ENCODE peak calls at places on chromosomes 11 and 22, in four cellular contexts. R, I, K and X are unnamed samples.

GRCh38 chr11:113141010-113141409 is 173.4 kb upstream of the TTC12 start:
- DNase-seq in R (no peak), I (no peak), K (no peak), X (no peak)

GRCh38 chr11:59171508-59172322 is at the start of gene DTX4:
- DNase-seq in R (peak), I (peak), K (peak), X (peak)

GRCh38 chr11:71381781-71382505 is 66.2 kb downstream of the DHCR7 start:
- DNase-seq in R (no peak), I (no peak), K (no peak), X (no peak)

GRCh38 chr11:78683774-78684173 is 109.1 kb upstream of the NARS2 start:
- DNase-seq in R (no peak), I (no peak), K (no peak), X (no peak)

GRCh38 chr11:114232400-114233070 is 63.7 kb upstream of the NNMT start:
- DNase-seq in R (peak), I (no peak), K (no peak), X (no peak)

GRCh38 chr11:34002420-34002819 is 49.1 kb upstream of the CAPRIN1 start:
- DNase-seq in R (peak), I (no peak), K (no peak), X (no peak)

GRCh38 chr22:25987948-25988347 is 181.3 kb upstream of the SEZ6L start:
- DNase-seq in R (no peak), I (no peak), K (no peak), X (no peak)

GRCh38 chr11:86491048-86491447 is 116.4 kb downstream of the CCDC81 start:
- DNase-seq in R (no peak), I (no peak), K (no peak), X (no peak)

GRCh38 chr11:65382036-65382803 is at the start of gene SLC25A45:
- DNase-seq in R (peak), I (peak), K (peak), X (peak)

GRCh38 chr11:70742553-70743291 is 344.4 kb downstream of the CTTN start:
- DNase-seq in R (no peak), I (no peak), K (no peak), X (no peak)

GRCh38 chr11:57358543-57358961 is 20.4 kb downstream of the P2RX3 start:
- DNase-seq in R (peak), I (peak), K (peak), X (no peak)

GRCh38 chr11:115194798-115195101 is 309.5 kb downstream of the CADM1 start:
- DNase-seq in R (no peak), I (no peak), K (no peak), X (no peak)

GRCh38 chr22:36077261-36077660 is 48.6 kb upstream of the RBFOX2 start:
- DNase-seq in R (peak), I (peak), K (no peak), X (no peak)

GRCh38 chr11:24587655-24588054 is 90.8 kb downstream of the LUZP2 start:
- DNase-seq in R (no peak), I (peak), K (no peak), X (no peak)

GRCh38 chr22:22019659-22020424 is 37.3 kb upstream of the TOP3B start:
- DNase-seq in R (no peak), I (no peak), K (no peak), X (no peak)

GRCh38 chr11:85783758-85784157 is 27.2 kb downstream of the SYTL2 start:
- DNase-seq in R (no peak), I (no peak), K (no peak), X (no peak)

GRCh38 chr11:99865951-99866350 is 821.1 kb upstream of the ARHGAP42 start:
- DNase-seq in R (peak), I (peak), K (no peak), X (no peak)

GRCh38 chr22:47124946-47125345 is 362.5 kb downstream of the TBC1D22A start:
- DNase-seq in R (no peak), I (no peak), K (no peak), X (no peak)

GRCh38 chr11:75031771-75032549 is 43.2 kb downstream of the NEU3 start:
- DNase-seq in R (peak), I (peak), K (peak), X (peak)

GRCh38 chr11:75032550-75032935 is 43.8 kb downstream of the NEU3 start:
- DNase-seq in R (no peak), I (no peak), K (no peak), X (no peak)

GRCh38 chr11:75029836-75030631 is 41.3 kb downstream of the NEU3 start:
- DNase-seq in R (no peak), I (no peak), K (no peak), X (no peak)

GRCh38 chr11:75033916-75034315 is 45.2 kb downstream of the NEU3 start:
- DNase-seq in R (no peak), I (no peak), K (no peak), X (no peak)

GRCh38 chr11:75031224-75031753 is 42.6 kb downstream of the NEU3 start:
- DNase-seq in R (peak), I (peak), K (peak), X (no peak)
- TF ChIP-seq CTCF in R (no peak), I (no peak), K (no peak), X (no peak)

GRCh38 chr11:117204283-117205080 is 5.3 kb downstream of the TAGLN start:
- DNase-seq in R (no peak), I (no peak), K (no peak), X (no peak)
- TF ChIP-seq CTCF in R (no peak), I (no peak), K (no peak), X (no peak)

GRCh38 chr11:17766590-17766989 is 32.0 kb downstream of the KCNC1 start:
- DNase-seq in R (no peak), I (no peak), K (peak), X (no peak)
- TF ChIP-seq CTCF in R (peak), I (peak), K (no peak), X (no peak)

GRCh38 chr11:36469063-36469462 is 41.0 kb downstream of the TRAF6 start:
- DNase-seq in R (no peak), I (peak), K (peak), X (no peak)
- TF ChIP-seq CTCF in R (peak), I (no peak), K (no peak), X (peak)

GRCh38 chr11:75896843-75897419 is 81.9 kb downstream of the UVRAG start:
- DNase-seq in R (peak), I (peak), K (peak), X (no peak)
- TF ChIP-seq CTCF in R (peak), I (no peak), K (peak), X (peak)

DNA sequence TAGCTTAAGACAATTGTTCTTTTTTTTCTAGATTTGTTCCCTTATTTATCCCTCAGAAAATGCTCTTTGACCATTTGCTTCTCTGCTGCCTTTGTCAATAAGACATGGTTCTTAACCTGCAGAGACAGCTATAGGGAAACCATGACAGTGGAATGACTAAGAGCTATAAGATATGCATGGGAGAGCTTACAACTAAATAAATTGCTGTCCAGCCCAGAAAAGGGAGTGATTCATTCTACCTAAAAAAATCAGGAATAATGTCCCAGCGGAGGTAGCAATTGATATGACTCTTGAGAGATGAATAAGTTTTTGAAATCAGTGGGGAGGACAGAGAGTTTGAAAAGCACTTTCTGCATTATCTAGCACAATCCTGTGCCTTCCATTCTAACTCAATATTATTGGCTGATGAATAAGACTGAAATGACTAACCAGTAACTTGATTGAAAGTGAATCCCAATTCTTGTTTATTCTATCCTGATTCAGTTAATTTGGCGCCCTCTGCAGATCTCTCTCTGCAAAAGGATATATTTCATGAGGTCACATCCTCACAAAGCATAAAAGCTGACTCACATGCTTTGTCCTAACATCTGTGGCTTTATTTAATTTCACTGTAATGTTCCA is 680.5 kb upstream of the API5 start:
- DNase-seq in R (peak), I (peak), K (peak), X (no peak)
- TF ChIP-seq CTCF in R (no peak), I (no peak), K (no peak), X (no peak)

GRCh38 chr22:17095538-17095937 is 10.7 kb downstream of the IL17RA start:
- DNase-seq in R (peak), I (no peak), K (no peak), X (no peak)
- TF ChIP-seq CTCF in R (peak), I (peak), K (no peak), X (no peak)

DNA sequence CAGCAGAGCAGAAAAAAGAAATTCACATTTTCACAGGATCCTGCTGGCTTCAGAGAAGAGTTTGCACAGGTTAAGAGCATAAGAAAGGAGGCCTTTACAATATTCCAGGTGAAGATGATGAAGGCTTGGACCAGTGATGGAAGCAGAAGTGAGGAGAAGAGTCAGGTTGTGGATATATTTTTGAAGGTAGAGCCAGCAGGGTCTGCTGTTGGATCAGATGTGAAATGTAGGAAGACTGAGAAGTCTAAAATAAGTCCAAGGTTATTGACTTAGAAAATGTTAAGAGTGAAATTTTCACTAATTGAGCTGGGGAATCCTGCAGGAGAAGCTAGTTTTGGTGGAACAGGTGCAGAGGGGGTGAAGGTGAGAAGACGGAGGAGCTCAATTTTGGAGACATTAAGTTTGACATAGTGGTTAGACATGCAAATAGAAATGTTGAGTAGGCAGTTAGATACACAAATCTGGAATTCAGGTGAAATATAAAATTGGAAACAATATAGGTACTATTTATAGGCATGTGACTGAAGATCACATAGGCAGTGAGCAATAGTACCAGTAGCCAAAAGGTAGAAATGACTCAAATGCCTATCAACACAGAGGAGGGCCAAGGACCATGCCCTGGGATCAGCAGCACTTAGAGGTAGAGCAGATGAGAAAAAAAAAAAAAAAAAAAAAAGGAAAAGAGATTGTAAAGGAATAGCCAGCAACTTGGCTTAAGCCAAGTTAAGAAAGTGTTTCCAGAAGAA is 252.0 kb downstream of the AASDHPPT start:
- DNase-seq in R (no peak), I (no peak), K (no peak), X (no peak)
- TF ChIP-seq CTCF in R (no peak), I (peak), K (no peak), X (no peak)